ENCODE peak calls at places on chromosome 5, in ten cellular contexts. Y, T, K, C, L, G, O, D, B and N are unnamed samples.

GRCh38 chr5:62139741-62140140 is 166.3 kb upstream of the KIF2A start:
- DNase-seq in D (no peak), O (no peak), G (no peak), T (no peak), C (no peak), B (no peak), K (no peak), Y (no peak), L (no peak), N (no peak)

GRCh38 chr5:14749579-14750091 is 85.1 kb downstream of the OTULIN start:
- DNase-seq in Y (no peak), K (no peak), T (no peak), D (no peak), G (no peak), O (no peak), L (no peak), B (no peak), C (no peak), N (no peak)

GRCh38 chr5:89572696-89573095 is 689.7 kb upstream of the MEF2C start:
- DNase-seq in T (no peak), L (no peak), Y (no peak), O (no peak), C (no peak), G (peak), B (no peak), D (no peak), K (no peak), N (no peak)

GRCh38 chr5:59116231-59116900 is 533.5 kb downstream of the RAB3C start:
- DNase-seq in O (no peak), G (no peak), C (peak), T (no peak), D (no peak), Y (peak), B (no peak), L (no peak), K (no peak), N (no peak)

GRCh38 chr5:135239461-135240282 is 159.4 kb downstream of the MACROH2A1 start:
- DNase-seq in T (no peak), B (no peak), D (peak), G (peak), Y (no peak), K (no peak), L (no peak), C (no peak), O (no peak), N (no peak)

GRCh38 chr5:51013036-51013435 is 346.6 kb downstream of the PARP8 start:
- DNase-seq in O (no peak), G (no peak), K (no peak), Y (no peak), B (no peak), D (no peak), L (no peak), C (no peak), T (no peak), N (no peak)

GRCh38 chr5:26622947-26623346 is 415.4 kb downstream of the CDH9 start:
- DNase-seq in O (no peak), C (no peak), Y (no peak), D (no peak), G (no peak), B (no peak), L (no peak), T (no peak), K (peak), N (no peak)

GRCh38 chr5:58259685-58260152 is 200.2 kb downstream of the PLK2 start:
- DNase-seq in C (peak), L (peak), G (peak), B (no peak), Y (no peak), K (no peak), O (no peak), D (no peak), T (no peak), N (no peak)

GRCh38 chr5:61991426-61991825 is 314.6 kb upstream of the KIF2A start:
- DNase-seq in C (no peak), G (no peak), Y (no peak), T (no peak), B (no peak), D (no peak), K (no peak), L (no peak), O (no peak), N (no peak)

GRCh38 chr5:179289756-179290385 is 55.4 kb downstream of the ADAMTS2 start:
- DNase-seq in O (no peak), G (no peak), C (no peak), K (no peak), T (no peak), Y (no peak), D (no peak), L (no peak), B (no peak), N (no peak)

GRCh38 chr5:107468286-107468685 is 202.5 kb downstream of the EFNA5 start:
- DNase-seq in Y (no peak), D (no peak), B (no peak), G (no peak), T (no peak), L (no peak), C (no peak), K (no peak), O (no peak), N (no peak)